ENCODE peak calls at places on chromosomes 12 and 14, in five cellular contexts. K is neuronal stem cell, R is trophoblast cell, F is IMR-90, U is H1. J is an unnamed sample.

GRCh38 chr12:78864483-78865296 is at the start of gene SYT1:
- DNase-seq in K (peak; percentile 85), R (no peak), F (peak; percentile 85), U (peak; percentile 56), J (peak; percentile 91)

GRCh38 chr14:101501858-101502615 is 59.3 kb upstream of the DIO3 start:
- DNase-seq in K (no peak), R (no peak), F (no peak), U (no peak), J (no peak)

GRCh38 chr12:117567644-117568043 is 206.2 kb upstream of the NOS1 start:
- DNase-seq in K (no peak), R (no peak), F (no peak), U (no peak), J (no peak)

GRCh38 chr12:113305281-113305856 is 29.5 kb downstream of the SLC8B1 start:
- DNase-seq in K (no peak), R (no peak), F (no peak), U (no peak), J (no peak)

GRCh38 chr12:52909256-52909655 is 4.4 kb upstream of the KRT8 start:
- DNase-seq in K (no peak), R (no peak), F (no peak), U (no peak), J (no peak)

GRCh38 chr14:74425525-74426201 is 347 bp downstream of the SYNDIG1L start:
- DNase-seq in K (peak; percentile 78), R (peak; percentile 9), F (no peak), U (peak; percentile 94), J (peak; percentile 21)

GRCh38 chr12:122834229-122834920 is 882 bp upstream of the HIP1R start:
- DNase-seq in K (peak; percentile 88), R (peak; percentile 85), F (peak; percentile 44), U (no peak), J (peak; percentile 72)

GRCh38 chr12:94768398-94769039 is 118.2 kb upstream of the TMCC3 start:
- DNase-seq in K (no peak), R (no peak), F (no peak), U (no peak), J (no peak)

GRCh38 chr14:101511620-101512395 is 49.5 kb upstream of the DIO3 start:
- DNase-seq in K (no peak), R (no peak), F (no peak), U (no peak), J (no peak)

GRCh38 chr12:115070313-115070712 is 386.3 kb upstream of the TBX3 start:
- DNase-seq in K (no peak), R (no peak), F (peak; percentile 16), U (no peak), J (no peak)

GRCh38 chr12:51895378-51896135 is 7.7 kb downstream of the ANKRD33 start:
- DNase-seq in K (no peak), R (no peak), F (no peak), U (no peak), J (no peak)

GRCh38 chr12:42145552-42146215 is 1.0 kb upstream of the GXYLT1 start:
- DNase-seq in K (peak; percentile 36), R (no peak), F (peak; percentile 2), U (no peak), J (peak; percentile 11)

GRCh38 chr14:71062581-71063303 is 155.5 kb downstream of the PCNX1 start:
- DNase-seq in K (no peak), R (no peak), F (peak; percentile 45), U (no peak), J (peak; percentile 53)

GRCh38 chr12:110824342-110824741 is 22.4 kb upstream of the CCDC63 start:
- DNase-seq in K (no peak), R (no peak), F (no peak), U (no peak), J (no peak)

GRCh38 chr14:60310086-60310684 is 61.2 kb downstream of the PPM1A start:
- DNase-seq in K (no peak), R (no peak), F (peak; percentile 31), U (no peak), J (no peak)

GRCh38 chr14:91745329-91745728 is 13.4 kb upstream of the CATSPERB start:
- DNase-seq in K (no peak), R (no peak), F (no peak), U (no peak), J (no peak)
- H3K9ac ChIP-seq in K (no peak overlapping the region), R (no peak overlapping the region), F (no peak overlapping the region), U (no peak overlapping the region), J (no peak overlapping the region)

GRCh38 chr12:46387697-46388096 is 15.1 kb upstream of the SLC38A2 start:
- DNase-seq in K (no peak), R (no peak), F (no peak), U (no peak), J (no peak)

GRCh38 chr12:46385439-46385838 is 12.9 kb upstream of the SLC38A2 start:
- DNase-seq in K (no peak), R (peak; percentile 71), F (no peak), U (no peak), J (peak; percentile 32)

GRCh38 chr12:46388427-46388992 is 15.9 kb upstream of the SLC38A2 start:
- DNase-seq in K (no peak), R (no peak), F (peak; percentile 71), U (no peak), J (no peak)

GRCh38 chr12:46386360-46386867 is 13.8 kb upstream of the SLC38A2 start:
- DNase-seq in K (no peak), R (peak; percentile 39), F (peak; percentile 98), U (no peak), J (peak; percentile 88)

DNA sequence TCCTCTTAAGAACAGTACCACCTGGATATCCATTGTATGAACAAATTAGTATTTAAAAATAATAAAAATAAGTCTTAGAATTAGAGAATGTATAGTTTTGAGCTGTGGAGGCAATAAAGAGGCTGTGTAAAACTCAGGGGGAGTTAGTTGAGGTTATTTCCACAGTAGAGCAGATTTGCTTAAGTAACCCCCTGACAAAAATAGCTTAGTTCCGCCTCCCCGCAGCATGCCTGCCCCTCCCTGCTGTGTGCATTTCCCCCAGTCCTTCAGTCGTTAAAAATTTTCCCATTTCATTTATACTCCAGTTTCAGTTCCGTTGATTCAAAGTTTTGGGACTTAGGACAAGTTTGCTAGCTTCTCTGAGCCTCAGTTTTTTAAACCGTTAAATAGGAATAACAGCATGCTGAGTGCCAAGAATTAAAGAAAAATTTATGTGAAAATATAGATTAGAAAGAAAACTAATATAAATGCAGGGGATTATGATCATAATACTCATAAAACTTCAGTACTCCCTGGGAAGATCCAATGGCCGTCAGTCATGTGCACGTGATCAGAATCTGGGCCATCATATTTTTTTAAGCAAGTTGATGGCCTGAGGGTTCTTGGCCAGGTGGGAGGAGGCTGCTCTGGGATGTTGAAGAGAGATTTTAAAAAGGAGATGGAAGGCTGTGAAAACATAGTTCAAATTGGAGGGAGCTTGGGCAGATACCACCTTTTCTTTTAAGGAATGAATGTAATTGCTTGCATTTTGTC is 14.5 kb upstream of the SLC38A2 start:
- DNase-seq in K (no peak), R (no peak), F (peak; percentile 78), U (no peak), J (peak; percentile 77)
- H2BK5ac ChIP-seq in K (no peak overlapping the region), R (no peak overlapping the region), F (peak overlapping the region; percentile 97), U (peak overlapping the region; percentile 46), J (peak overlapping the region; percentile 77)

DNA sequence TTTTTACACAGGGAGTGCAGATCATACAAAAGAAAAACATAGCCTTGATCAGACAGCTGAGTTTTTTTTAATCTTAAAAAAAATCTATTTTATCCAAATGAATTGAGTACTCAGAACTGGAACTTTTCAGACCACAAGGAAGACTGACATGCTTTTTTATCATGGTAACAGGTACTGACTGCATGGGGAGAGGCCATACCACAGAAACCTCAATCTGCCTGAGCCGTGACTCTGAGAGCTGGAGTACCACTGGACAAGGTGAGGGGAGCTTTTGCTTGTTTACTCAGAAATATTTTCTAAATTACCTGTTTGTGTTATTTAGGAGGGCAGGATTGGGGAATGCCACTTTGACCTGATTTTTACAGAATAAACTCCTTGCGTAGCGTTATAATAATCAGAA is 143.9 kb downstream of the ALX1 start:
- DNase-seq in K (no peak), R (no peak), F (no peak), U (no peak), J (no peak)
- H3K9ac ChIP-seq in K (no peak overlapping the region), R (no peak overlapping the region), F (no peak overlapping the region), U (no peak overlapping the region), J (no peak overlapping the region)

GRCh38 chr12:22355011-22355580 is 20.6 kb upstream of the ST8SIA1 start:
- DNase-seq in K (no peak), R (peak; percentile 52), F (no peak), U (no peak), J (no peak)

GRCh38 chr12:22356231-22356630 is 21.7 kb upstream of the ST8SIA1 start:
- DNase-seq in K (no peak), R (no peak), F (no peak), U (no peak), J (no peak)

GRCh38 chr12:22357531-22357930 is 23.0 kb upstream of the ST8SIA1 start:
- DNase-seq in K (no peak), R (no peak), F (no peak), U (no peak), J (no peak)

GRCh38 chr12:22350817-22351371 is 16.4 kb upstream of the ST8SIA1 start:
- DNase-seq in K (no peak), R (no peak), F (no peak), U (no peak), J (no peak)

GRCh38 chr12:22353615-22354325 is 19.3 kb upstream of the ST8SIA1 start:
- DNase-seq in K (no peak), R (no peak), F (no peak), U (no peak), J (no peak)
- H2BK5ac ChIP-seq in K (no peak overlapping the region), R (no peak overlapping the region), F (no peak overlapping the region), U (no peak overlapping the region), J (no peak overlapping the region)

GRCh38 chr14:51626788-51627187 is 24.9 kb upstream of the FRMD6 start:
- DNase-seq in K (no peak), R (no peak), F (no peak), U (no peak), J (no peak)
- H3K9ac ChIP-seq in K (no peak overlapping the region), R (no peak overlapping the region), F (peak overlapping the region; percentile 18), U (no peak overlapping the region), J (peak overlapping the region; percentile 68)

GRCh38 chr14:22838631-22839041 is 2.3 kb downstream of the MMP14 start:
- DNase-seq in K (no peak), R (peak; percentile 27), F (peak; percentile 66), U (no peak), J (peak; percentile 86)
- H2BK5ac ChIP-seq in K (no peak overlapping the region), R (peak overlapping the region; percentile 96), F (peak overlapping the region; percentile 77), U (peak overlapping the region; percentile 60), J (peak overlapping the region; percentile 22)

GRCh38 chr14:95482967-95483842 is 33.2 kb downstream of the SYNE3 start:
- DNase-seq in K (no peak), R (peak; percentile 86), F (peak; percentile 97), U (no peak), J (peak; percentile 97)
- H3K9ac ChIP-seq in K (no peak overlapping the region), R (no peak overlapping the region), F (no peak overlapping the region), U (no peak overlapping the region), J (peak overlapping the region; percentile 61)

GRCh38 chr14:103879570-103880333 is 32.4 kb upstream of the PPP1R13B start:
- DNase-seq in K (no peak), R (no peak), F (no peak), U (peak; percentile 73), J (no peak)
- H2BK5ac ChIP-seq in K (no peak overlapping the region), R (no peak overlapping the region), F (no peak overlapping the region), U (peak overlapping the region; percentile 81), J (peak overlapping the region; percentile 11)